ENCODE peak calls at places on chromosome 11, in six cellular contexts. C is IMR-90, U is uterus, H is H9, W is heart left ventricle, N is PC-3. X is an unnamed sample. For H3K27me3 and H3K4me1, the result is how much of the 10 kb centered on the place peaks cover.

GRCh38 chr11:10544491-10545470 is 3.8 kb upstream of the RNF141 start:
- DNase-seq in N (no peak), W (no peak), U (no peak), H (no peak), C (no peak), X (no peak)

GRCh38 chr11:70415176-70415575 is 16.8 kb downstream of the CTTN start:
- DNase-seq in H (no peak), N (peak), C (peak), U (peak), W (no peak), X (no peak)

GRCh38 chr11:69357458-69358397 is 63.8 kb downstream of the MYEOV start:
- DNase-seq in C (no peak), U (no peak), H (peak), N (no peak), W (no peak), X (peak)

GRCh38 chr11:70503201-70503877 is 105.0 kb downstream of the CTTN start:
- DNase-seq in U (no peak), H (no peak), N (no peak), C (no peak), W (peak), X (no peak)

GRCh38 chr11:1753426-1754305 is 3.3 kb upstream of the IFITM10 start:
- DNase-seq in W (no peak), U (no peak), N (no peak), H (no peak), C (no peak), X (no peak)

GRCh38 chr11:84437129-84438123 is 1151.3 kb upstream of the CCDC90B start:
- DNase-seq in W (peak), N (peak), C (no peak), U (no peak), H (peak), X (peak)

GRCh38 chr11:14095882-14096281 is 133.4 kb downstream of the SPON1 start:
- DNase-seq in W (no peak), H (no peak), N (peak), C (no peak), U (no peak), X (no peak)

GRCh38 chr11:76173663-76174062 is 32.6 kb downstream of the WNT11 start:
- DNase-seq in C (no peak), U (no peak), H (no peak), W (no peak), N (peak), X (no peak)

GRCh38 chr11:119700536-119701346 is 28.3 kb downstream of the NECTIN1 start:
- DNase-seq in H (no peak), C (no peak), W (no peak), U (no peak), N (peak), X (no peak)

GRCh38 chr11:65279713-65280459 is 18.1 kb downstream of the POLA2 start:
- DNase-seq in C (peak), W (no peak), U (peak), H (no peak), N (peak), X (no peak)

GRCh38 chr11:58318532-58318931 is 40.3 kb downstream of the OR5B17 start:
- DNase-seq in U (no peak), C (peak), W (no peak), N (no peak), H (no peak), X (no peak)
- H3K27ac ChIP-seq in U (no peak), C (peak), W (no peak), N (no peak), H (no peak), X (no peak)

GRCh38 chr11:114059278-114059983 is at the start of gene ZBTB16:
- DNase-seq in H (peak), W (peak), N (no peak), U (peak), C (no peak), X (peak)
- H3K27me3 ChIP-seq in H (half or more), W (under half), N (half or more), U (under half), C (half or more), X (under half)

GRCh38 chr11:63882555-63883242 is 34.3 kb downstream of the RCOR2 start:
- DNase-seq in C (no peak), H (peak), U (no peak), N (no peak), W (no peak), X (peak)
- H3K4me1 ChIP-seq in C (under half), H (under half), U (under half), N (under half), W (under half), X (under half)

DNA sequence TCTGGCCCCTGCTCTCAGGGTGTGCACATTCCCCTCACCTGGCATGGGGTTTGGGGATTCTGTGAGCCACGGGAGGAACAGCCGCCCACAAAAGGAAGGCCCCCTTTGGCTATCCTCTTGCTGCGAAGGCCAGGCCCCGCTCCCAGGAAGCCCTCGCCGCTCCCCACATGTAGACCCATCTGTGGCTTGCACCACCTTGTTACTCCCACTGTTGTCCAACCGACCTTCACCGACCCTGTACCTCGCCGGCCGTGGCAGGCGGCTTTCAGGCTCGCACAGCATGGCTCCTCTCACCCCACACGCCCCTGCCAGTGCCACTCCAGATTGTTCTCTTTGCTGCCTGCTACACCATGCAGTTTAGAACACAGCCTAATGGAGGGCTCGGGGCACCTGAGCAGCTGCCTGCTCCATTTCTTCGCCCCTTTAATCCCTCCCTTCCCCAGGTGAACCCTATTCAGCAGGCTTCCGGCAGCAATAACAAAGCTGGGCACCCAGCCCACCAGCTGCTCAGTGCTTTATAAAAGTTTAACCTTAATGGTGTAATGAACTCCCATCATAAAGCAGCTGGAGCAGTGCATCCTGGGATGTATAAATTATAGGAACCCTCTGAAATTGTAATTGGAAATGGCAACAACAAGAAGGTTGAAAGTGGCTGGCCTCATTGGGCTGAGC is 10.7 kb downstream of the DAGLA start:
- DNase-seq in C (no peak), W (no peak), H (no peak), U (no peak), N (no peak), X (no peak)
- H3K27ac ChIP-seq in C (no peak), W (no peak), H (no peak), U (no peak), N (no peak), X (no peak)

GRCh38 chr11:134642206-134642605 is 230.2 kb upstream of the B3GAT1 start:
- DNase-seq in H (no peak), W (no peak), C (no peak), U (no peak), N (no peak), X (no peak)

GRCh38 chr11:134640971-134641968 is 229.2 kb upstream of the B3GAT1 start:
- DNase-seq in N (no peak), U (no peak), W (no peak), C (no peak), H (no peak), X (no peak)

GRCh38 chr11:134643519-134644042 is 231.5 kb upstream of the B3GAT1 start:
- DNase-seq in N (no peak), W (no peak), H (no peak), U (no peak), C (no peak), X (no peak)

GRCh38 chr11:134644489-134645456 is 232.7 kb upstream of the B3GAT1 start:
- DNase-seq in C (no peak), H (no peak), W (no peak), N (no peak), U (no peak), X (no peak)

DNA sequence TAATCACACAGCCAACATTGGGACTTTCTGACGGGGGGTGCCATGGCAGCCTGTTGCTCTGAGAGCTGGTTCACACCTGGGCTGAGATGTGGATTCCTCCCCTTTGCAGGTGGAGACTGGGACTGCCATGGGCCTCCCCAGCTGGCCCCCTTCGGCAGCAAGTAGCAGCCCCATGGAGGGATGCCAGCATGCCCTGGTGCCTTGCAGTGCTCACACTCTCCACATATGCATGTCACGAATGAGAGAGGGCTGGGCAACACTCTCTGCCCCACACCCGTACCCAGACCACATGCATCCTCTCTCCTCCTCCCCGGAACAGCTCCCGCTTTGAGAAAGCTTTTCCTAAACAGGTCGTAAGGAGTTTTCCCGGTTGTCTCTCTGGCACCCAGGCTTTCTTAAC is 231.1 kb upstream of the B3GAT1 start:
- DNase-seq in H (no peak), U (no peak), W (no peak), C (no peak), N (no peak), X (no peak)
- H3K27me3 ChIP-seq in H (under half), U (under half), W (under half), C (under half), N (under half), X (under half)